ENCODE peak calls at places on chromosomes 11 and 22, in six cellular contexts. H is GM20000, N is WTC11, A is GM13977, K is HL-60, Z is transverse colon. V is an unnamed sample.

GRCh38 chr22:46453006-46453828 is 84.2 kb downstream of the CELSR1 start:
- DNase-seq in K (no peak), Z (no peak), H (no peak), A (no peak), N (no peak), V (no peak)

GRCh38 chr22:17961443-17961729 is 63.0 kb downstream of the MICAL3 start:
- DNase-seq in Z (no peak), N (no peak), A (no peak), K (no peak), H (no peak), V (no peak)

GRCh38 chr11:45931739-45932138 is 9.3 kb downstream of the LARGE2 start:
- DNase-seq in Z (no peak), H (no peak), A (no peak), N (no peak), K (no peak), V (no peak)

GRCh38 chr22:47374273-47374771 is 611.9 kb downstream of the TBC1D22A start:
- DNase-seq in A (no peak), H (no peak), K (no peak), N (no peak), Z (no peak), V (no peak)

GRCh38 chr22:45262195-45262930 is 21.7 kb upstream of the KIAA0930 start:
- DNase-seq in A (no peak), N (no peak), Z (no peak), K (no peak), H (no peak), V (no peak)

GRCh38 chr11:62665630-62666258 is 632 bp downstream of the CSKMT start:
- DNase-seq in K (peak), N (peak), H (peak), A (no peak), Z (peak), V (peak)

GRCh38 chr11:95339554-95339953 is 108.6 kb upstream of the SESN3 start:
- DNase-seq in N (no peak), H (peak), Z (no peak), K (no peak), A (peak), V (no peak)

GRCh38 chr11:108220721-108221346 is 1.6 kb downstream of the NPAT start:
- DNase-seq in K (no peak), N (no peak), H (no peak), A (no peak), Z (no peak), V (no peak)

GRCh38 chr11:68550485-68550817 is 89.9 kb downstream of the PPP6R3 start:
- DNase-seq in Z (no peak), N (no peak), H (no peak), K (no peak), A (no peak), V (no peak)

GRCh38 chr11:39910087-39910486 is 1549.4 kb downstream of the LRRC4C start:
- DNase-seq in A (no peak), K (no peak), N (no peak), Z (no peak), H (no peak), V (no peak)

GRCh38 chr11:67615455-67616430 is 9.0 kb downstream of the NDUFV1 start:
- DNase-seq in K (peak), A (peak), N (peak), H (peak), Z (peak), V (peak)

GRCh38 chr11:68090706-68091105 is 30.5 kb downstream of the CHKA start:
- DNase-seq in H (peak), N (no peak), K (no peak), A (no peak), Z (peak), V (no peak)

GRCh38 chr11:119339581-119340334 is 925 bp downstream of the C1QTNF5 start:
- DNase-seq in H (peak), K (no peak), N (peak), A (peak), Z (peak), V (peak)

GRCh38 chr22:48135641-48136040 is 1373.2 kb downstream of the TBC1D22A start:
- DNase-seq in H (no peak), K (no peak), Z (no peak), N (no peak), A (no peak), V (no peak)

GRCh38 chr11:118436639-118437045 is 350 bp downstream of the KMT2A start:
- DNase-seq in A (no peak), K (no peak), N (peak), Z (peak), H (no peak), V (no peak)

GRCh38 chr11:119210035-119210434 is 3.9 kb downstream of the CBL start:
- DNase-seq in Z (no peak), H (no peak), A (no peak), K (no peak), N (no peak), V (no peak)

GRCh38 chr11:43547900-43548381 is 132.6 kb upstream of the HSD17B12 start:
- DNase-seq in N (peak), A (no peak), H (no peak), Z (no peak), K (no peak), V (peak)

GRCh38 chr11:120306519-120307242 is 18.4 kb upstream of the TLCD5 start:
- DNase-seq in K (no peak), A (no peak), N (peak), H (no peak), Z (peak), V (no peak)

GRCh38 chr11:3971756-3972404 is 116.4 kb downstream of the STIM1 start:
- DNase-seq in Z (no peak), H (no peak), N (no peak), K (no peak), A (no peak), V (no peak)
- TF ChIP-seq CTCF in Z (no peak), H (no peak), N (no peak), K (no peak), A (peak), V (no peak)

DNA sequence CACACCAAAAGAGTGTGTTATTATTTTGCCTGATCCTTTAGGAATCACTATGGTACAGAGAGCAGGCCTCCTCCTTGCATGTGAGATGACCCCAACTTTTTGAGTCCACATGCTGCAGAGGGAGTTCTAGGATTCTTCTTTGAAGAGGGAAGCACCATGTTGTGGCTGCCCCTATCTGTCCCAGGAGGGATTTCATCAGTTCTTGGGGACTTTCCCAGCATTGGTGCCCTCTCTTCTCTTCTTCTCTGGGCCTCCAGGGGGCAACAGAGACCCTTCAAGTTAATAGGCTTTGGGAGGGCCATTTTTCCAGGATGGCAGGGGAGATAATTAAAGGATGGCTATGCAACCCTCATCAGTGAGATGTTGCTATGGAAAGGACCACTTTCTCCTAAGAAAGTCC is 3.6 kb downstream of the MMP1 start:
- DNase-seq in Z (no peak), K (no peak), H (peak), N (peak), A (peak), V (no peak)
- TF ChIP-seq CTCF in Z (no peak), K (no peak), H (peak), N (peak), A (peak), V (peak)

DNA sequence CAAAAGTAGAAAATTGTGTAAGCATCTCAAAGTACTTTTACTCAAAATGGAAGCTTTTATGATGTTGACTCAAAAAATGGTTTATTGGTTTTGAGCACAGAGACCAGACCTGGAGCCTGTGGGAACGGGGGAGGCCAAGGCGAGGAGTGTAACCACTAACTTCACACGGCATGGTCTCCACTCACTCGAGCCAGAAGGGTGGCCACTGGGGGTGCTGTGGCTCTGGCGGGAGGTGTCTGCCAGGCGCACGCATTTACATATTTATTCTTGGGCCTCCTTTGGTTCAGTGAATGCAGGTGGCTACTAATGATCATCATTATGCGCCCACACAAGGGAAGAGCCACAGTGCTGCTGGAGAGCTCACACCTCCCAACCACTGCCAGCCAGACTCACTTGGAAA is 64.6 kb downstream of the FLRT1 start:
- DNase-seq in H (peak), Z (no peak), N (peak), A (peak), K (no peak), V (no peak)
- TF ChIP-seq CTCF in H (peak), Z (no peak), N (no peak), A (peak), K (no peak), V (no peak)

GRCh38 chr11:17762309-17762974 is 27.9 kb downstream of the KCNC1 start:
- DNase-seq in K (peak), H (peak), Z (no peak), N (no peak), A (peak), V (no peak)

GRCh38 chr11:17763244-17763643 is 28.7 kb downstream of the KCNC1 start:
- DNase-seq in A (no peak), Z (no peak), H (no peak), K (no peak), N (no peak), V (no peak)

GRCh38 chr11:17763703-17764102 is 29.1 kb downstream of the KCNC1 start:
- DNase-seq in Z (no peak), K (no peak), A (no peak), N (no peak), H (no peak), V (no peak)

GRCh38 chr11:17764446-17765218 is 30.1 kb downstream of the KCNC1 start:
- DNase-seq in A (no peak), H (no peak), Z (no peak), K (no peak), N (no peak), V (peak)

DNA sequence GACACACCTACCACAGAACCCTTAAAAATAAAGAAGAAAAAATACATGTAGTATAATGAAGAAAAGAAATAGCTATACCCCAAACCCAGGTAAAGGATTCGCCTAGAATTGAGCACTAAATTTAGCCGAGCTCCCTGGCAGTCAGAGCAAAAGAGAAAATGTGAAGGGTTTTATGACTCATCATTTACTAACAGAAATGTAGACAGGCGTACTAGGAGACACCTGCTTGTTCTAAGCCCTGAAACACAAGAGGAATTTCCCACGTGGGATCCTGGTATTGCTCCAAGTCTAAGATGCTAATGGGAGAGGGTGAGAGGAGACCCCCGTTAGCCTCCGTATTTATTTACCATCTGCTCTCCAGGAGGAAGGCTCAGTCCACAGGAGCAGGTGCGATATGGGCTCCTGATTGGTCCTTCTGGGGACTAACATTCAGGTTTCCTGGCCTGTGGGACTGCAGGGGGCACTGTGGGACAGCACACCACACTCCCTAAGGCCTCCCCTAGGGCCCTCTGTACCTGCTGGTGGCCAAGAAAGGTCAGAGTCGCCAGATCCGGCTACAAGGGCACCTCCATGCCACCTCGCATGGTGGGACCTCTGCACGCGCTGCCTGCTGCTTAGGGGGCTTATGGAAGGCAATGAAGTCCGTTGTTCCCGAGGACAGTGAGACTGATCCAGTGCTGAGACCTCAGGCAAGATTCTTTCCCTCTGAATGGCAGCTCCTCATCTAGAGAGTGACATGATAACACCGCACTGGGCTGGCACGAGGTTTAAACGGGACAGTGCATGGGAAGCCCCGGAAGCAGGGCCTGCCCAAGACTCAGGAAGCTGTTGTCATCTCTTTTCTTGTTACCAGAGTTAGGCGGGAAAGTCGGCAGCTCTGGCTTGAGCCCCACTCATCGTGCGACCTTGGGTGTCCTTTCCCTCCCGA is 25.8 kb downstream of the KCNC1 start:
- DNase-seq in Z (peak), A (peak), H (peak), N (peak), K (no peak), V (peak)
- TF ChIP-seq CTCF in Z (peak), A (peak), H (peak), N (peak), K (peak), V (peak)

DNA sequence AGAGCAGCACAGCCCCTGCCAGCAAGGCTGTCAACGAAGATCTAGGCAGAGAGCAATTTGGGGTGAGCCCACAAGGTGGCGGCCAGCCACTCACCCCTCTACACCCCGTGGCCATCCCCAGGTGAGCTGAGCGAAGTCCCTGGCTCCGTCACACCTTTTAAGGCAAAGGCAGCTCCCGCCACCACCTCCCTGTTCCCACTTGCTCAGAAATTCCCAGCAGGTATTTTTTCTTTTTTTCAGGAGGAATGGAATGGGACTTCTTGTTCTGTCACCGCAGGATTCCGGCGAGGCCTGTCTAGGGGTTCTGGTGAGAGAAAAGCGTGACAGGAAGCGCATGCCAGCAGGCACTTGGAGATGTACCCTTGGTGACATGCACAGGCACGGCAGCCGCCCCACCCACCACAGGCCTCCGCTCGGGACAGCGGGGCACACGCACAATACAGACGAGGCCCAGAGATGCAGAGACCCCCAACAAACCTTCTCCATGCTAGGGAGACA is 10.0 kb downstream of the RPL3 start:
- DNase-seq in Z (no peak), K (no peak), H (no peak), N (peak), A (no peak), V (no peak)
- TF ChIP-seq CTCF in Z (no peak), K (no peak), H (no peak), N (no peak), A (no peak), V (no peak)

GRCh38 chr11:104783241-104783640 is 115.0 kb downstream of the CASP12 start:
- DNase-seq in H (no peak), A (no peak), N (no peak), Z (no peak), K (no peak), V (no peak)
- TF ChIP-seq CTCF in H (no peak), A (no peak), N (no peak), Z (no peak), K (no peak), V (no peak)

GRCh38 chr11:86955111-86955673 is at the start of gene FZD4:
- DNase-seq in A (peak), H (peak), K (no peak), Z (peak), N (peak), V (peak)
- TF ChIP-seq CTCF in A (no peak), H (no peak), K (no peak), Z (peak), N (no peak), V (no peak)

GRCh38 chr11:133911169-133911568 is 45.6 kb downstream of the IGSF9B start:
- DNase-seq in K (no peak), Z (no peak), A (peak), H (no peak), N (no peak), V (no peak)
- TF ChIP-seq CTCF in K (no peak), Z (no peak), A (peak), H (no peak), N (no peak), V (peak)

DNA sequence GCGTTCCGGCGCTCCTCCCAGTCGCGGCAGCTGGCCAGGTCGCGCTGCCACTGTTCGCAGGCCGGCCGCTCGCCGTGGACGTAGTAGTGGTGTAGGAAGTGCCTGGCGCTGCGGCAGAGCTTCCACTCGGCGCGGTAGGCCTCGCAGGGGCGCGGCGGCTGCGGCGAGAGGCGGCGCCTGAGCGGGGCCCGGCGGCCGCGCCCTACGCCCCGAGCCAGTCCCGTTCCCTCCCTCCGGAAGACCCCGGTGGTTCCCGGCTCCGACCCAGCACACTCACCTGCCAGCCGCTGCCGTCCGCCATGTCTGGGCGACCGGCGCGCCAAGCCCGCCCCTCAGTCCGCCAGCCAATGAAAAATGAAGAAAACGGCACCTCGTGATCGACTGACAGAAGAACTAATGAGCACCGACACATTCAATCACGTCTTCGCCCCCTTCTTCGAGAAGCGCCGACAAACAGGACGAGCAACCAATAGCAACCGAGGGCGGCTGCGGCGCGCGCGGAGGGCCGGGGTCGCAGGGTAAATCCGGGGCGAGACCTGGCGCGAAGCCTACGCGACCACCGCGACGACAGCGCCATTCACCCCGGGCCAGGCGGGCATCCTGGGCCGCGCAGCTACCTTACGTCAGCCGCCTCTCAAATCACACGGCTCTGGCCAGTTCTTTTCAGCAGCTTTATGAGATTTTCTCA is at the start of gene C22orf39:
- DNase-seq in K (peak), A (peak), N (peak), H (peak), Z (peak), V (peak)
- TF ChIP-seq CTCF in K (no peak), A (no peak), N (no peak), H (no peak), Z (no peak), V (no peak)